ENCODE peak calls at places on chromosome 15, in five cellular contexts. W is mammary epithelial cell; X is Caco-2; F is small intestine; I is CD4-positive, alpha-beta memory T cell. E is an unnamed sample.

GRCh38 chr15:55564347-55565145 is 23.6 kb downstream of the PYGO1 start:
- DNase-seq in W (no peak), X (peak; percentile 39), I (no peak), F (no peak), E (no peak)

GRCh38 chr15:29134239-29134638 is 135.4 kb downstream of the NSMCE3 start:
- DNase-seq in X (no peak), F (no peak), W (no peak), I (no peak), E (no peak)

GRCh38 chr15:47475336-47475735 is 242.0 kb upstream of the SEMA6D start:
- DNase-seq in W (no peak), X (no peak), F (no peak), I (no peak), E (no peak)

GRCh38 chr15:25709437-25710159 is 153.5 kb downstream of the ATP10A start:
- DNase-seq in I (no peak), F (no peak), W (no peak), X (no peak), E (peak; percentile 59)

GRCh38 chr15:37095197-37095992 is 5.0 kb downstream of the MEIS2 start:
- DNase-seq in I (no peak), X (no peak), W (no peak), F (no peak), E (no peak)

GRCh38 chr15:20351448-20351961 is 190.1 kb downstream of the GOLGA6L6 start:
- DNase-seq in X (no peak), W (no peak), I (no peak), F (no peak), E (no peak)

GRCh38 chr15:67242665-67243064 is 11.8 kb downstream of the AAGAB start:
- DNase-seq in F (no peak), X (no peak), I (no peak), W (peak; percentile 8), E (no peak)

GRCh38 chr15:74893627-74894026 is 3.8 kb downstream of the MPI start:
- DNase-seq in F (no peak), W (no peak), X (no peak), I (peak; percentile 66), E (no peak)

GRCh38 chr15:29734917-29735572 is 87.2 kb downstream of the TJP1 start:
- DNase-seq in X (peak; percentile 58), F (no peak), I (no peak), W (no peak), E (no peak)

GRCh38 chr15:59722451-59722850 is 33.3 kb upstream of the BNIP2 start:
- DNase-seq in W (no peak), F (no peak), X (no peak), I (no peak), E (no peak)

GRCh38 chr15:39593071-39594055 is 12.5 kb downstream of the THBS1 start:
- DNase-seq in I (no peak), F (no peak), X (no peak), W (peak; percentile 24), E (no peak)

GRCh38 chr15:76401285-76401684 is 64.7 kb downstream of the ISL2 start:
- DNase-seq in I (no peak), X (no peak), F (no peak), W (peak; percentile 11), E (no peak)

GRCh38 chr15:81111510-81112375 is 22.3 kb upstream of the CFAP161 start:
- DNase-seq in I (no peak), X (no peak), W (peak; percentile 79), F (no peak), E (no peak)

GRCh38 chr15:40105517-40106202 is 3.0 kb downstream of the BMF start:
- DNase-seq in F (no peak), X (no peak), I (no peak), W (no peak), E (no peak)

DNA sequence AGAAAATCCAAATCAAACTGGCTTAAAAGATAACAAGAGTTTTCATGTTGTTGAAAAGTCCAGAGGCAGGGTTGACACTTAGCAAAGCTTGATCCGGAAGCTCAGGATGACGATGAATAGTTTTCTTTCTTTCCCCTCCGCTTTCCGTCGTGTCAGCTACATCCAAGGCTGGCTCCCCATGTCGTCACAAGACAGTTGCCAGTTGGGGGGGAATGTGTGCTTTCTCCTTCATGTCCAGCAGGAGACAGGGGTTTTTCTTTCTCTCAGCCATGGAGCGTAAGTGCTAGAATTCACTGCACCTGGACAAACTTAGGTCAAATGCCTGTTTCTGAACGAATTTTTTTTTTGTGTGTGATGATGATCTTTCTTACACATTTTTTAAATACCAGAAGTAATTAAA is 273.8 kb upstream of the RGMA start:
- DNase-seq in F (no peak), W (no peak), X (no peak), I (no peak), E (no peak)
- H3K4me1 ChIP-seq in F (no peaks in the 10 kb centered on the region), W (no peaks in the 10 kb centered on the region), X (peaks cover 5% of the 10 kb centered on the region), I (no peaks in the 10 kb centered on the region), E (no peaks in the 10 kb centered on the region)

GRCh38 chr15:51267714-51268105 is 70.7 kb downstream of the CYP19A1 start:
- DNase-seq in I (no peak), X (no peak), F (no peak), W (no peak), E (no peak)
- H3K4me1 ChIP-seq in I (peaks cover 6% of the 10 kb centered on the region), X (no peaks in the 10 kb centered on the region), F (no peaks in the 10 kb centered on the region), W (peaks cover 7% of the 10 kb centered on the region), E (no peaks in the 10 kb centered on the region)

GRCh38 chr15:101525087-101525669 is 35.7 kb upstream of the PCSK6 start:
- DNase-seq in W (no peak), I (no peak), X (no peak), F (no peak), E (peak; percentile 49)
- H3K4me1 ChIP-seq in W (no peaks in the 10 kb centered on the region), I (no peaks in the 10 kb centered on the region), X (peaks cover 21% of the 10 kb centered on the region), F (no peaks in the 10 kb centered on the region), E (no peaks in the 10 kb centered on the region)

GRCh38 chr15:98858610-98859023 is 149.0 kb downstream of the PGPEP1L start:
- DNase-seq in W (no peak), X (no peak), F (no peak), I (no peak), E (no peak)
- H3K4me1 ChIP-seq in W (peaks cover 38% of the 10 kb centered on the region), X (peaks cover 47% of the 10 kb centered on the region), F (no peaks in the 10 kb centered on the region), I (peaks cover 11% of the 10 kb centered on the region), E (peaks cover 36% of the 10 kb centered on the region)

E was measured in ascending aorta.